ENCODE peak calls at places on chromosome 21, in four cellular contexts. R is thoracic aorta, E is AG10803, Q is transverse colon. D is an unnamed sample.

GRCh38 chr21:41390043-41390639 is 28.3 kb downstream of the MX2 start:
- DNase-seq in R (no peak), E (no peak), Q (no peak), D (no peak)

GRCh38 chr21:46055863-46056281 is 42.0 kb upstream of the COL6A2 start:
- DNase-seq in R (no peak), E (no peak), Q (no peak), D (no peak)

GRCh38 chr21:42798106-42798505 is 81.2 kb downstream of the WDR4 start:
- DNase-seq in R (no peak), E (no peak), Q (no peak), D (no peak)

GRCh38 chr21:28770867-28771661 is 221.6 kb downstream of the LTN1 start:
- DNase-seq in R (no peak), E (peak; percentile 59), Q (no peak), D (no peak)

GRCh38 chr21:35208117-35208516 is 159.0 kb upstream of the RUNX1 start:
- DNase-seq in R (no peak), E (no peak), Q (no peak), D (no peak)

GRCh38 chr21:43684424-43684823 is 25.1 kb downstream of the RRP1B start:
- DNase-seq in R (no peak), E (no peak), Q (no peak), D (no peak)

GRCh38 chr21:42320791-42321190 is 5.6 kb upstream of the TFF3 start:
- DNase-seq in R (no peak), E (no peak), Q (no peak), D (no peak)

GRCh38 chr21:17921579-17922530 is 102.7 kb upstream of the C21orf91 start:
- DNase-seq in R (no peak), E (peak; percentile 91), Q (no peak), D (no peak)

GRCh38 chr21:26776320-26777021 is 68.7 kb downstream of the ADAMTS1 start:
- DNase-seq in R (no peak), E (peak; percentile 71), Q (no peak), D (no peak)

GRCh38 chr21:34042735-34043134 is 30.6 kb upstream of the MRPS6 start:
- DNase-seq in R (no peak), E (no peak), Q (no peak), D (no peak)

GRCh38 chr21:36111238-36111637 is 23.6 kb upstream of the CBR3 start:
- DNase-seq in R (no peak), E (no peak), Q (no peak), D (no peak)

GRCh38 chr21:29257701-29258100 is 41.0 kb upstream of the BACH1 start:
- DNase-seq in R (no peak), E (no peak), Q (no peak), D (no peak)

GRCh38 chr21:41877901-41878830 is 978 bp downstream of the PRDM15 start:
- DNase-seq in R (no peak), E (peak; percentile 65), Q (peak; percentile 61), D (no peak)

GRCh38 chr21:33886316-33886715 is 29.3 kb downstream of the ATP5PO start:
- DNase-seq in R (no peak), E (no peak), Q (no peak), D (no peak)

GRCh38 chr21:37658994-37659458 is 257.2 kb downstream of the KCNJ6 start:
- DNase-seq in R (peak; percentile 30), E (peak; percentile 82), Q (no peak), D (no peak)
- TF ChIP-seq CTCF in R (peak; percentile 58), E (peak; percentile 55), Q (no peak), D (no peak)

GRCh38 chr21:21200939-21201610 is 202.9 kb downstream of the NCAM2 start:
- DNase-seq in R (no peak), E (peak; percentile 27), Q (no peak), D (no peak)
- H3K4me3 ChIP-seq in R (peak overlapping the region; percentile 47), E (peak overlapping the region; percentile 41), Q (peak overlapping the region; percentile 12), D (no peak overlapping the region)

DNA sequence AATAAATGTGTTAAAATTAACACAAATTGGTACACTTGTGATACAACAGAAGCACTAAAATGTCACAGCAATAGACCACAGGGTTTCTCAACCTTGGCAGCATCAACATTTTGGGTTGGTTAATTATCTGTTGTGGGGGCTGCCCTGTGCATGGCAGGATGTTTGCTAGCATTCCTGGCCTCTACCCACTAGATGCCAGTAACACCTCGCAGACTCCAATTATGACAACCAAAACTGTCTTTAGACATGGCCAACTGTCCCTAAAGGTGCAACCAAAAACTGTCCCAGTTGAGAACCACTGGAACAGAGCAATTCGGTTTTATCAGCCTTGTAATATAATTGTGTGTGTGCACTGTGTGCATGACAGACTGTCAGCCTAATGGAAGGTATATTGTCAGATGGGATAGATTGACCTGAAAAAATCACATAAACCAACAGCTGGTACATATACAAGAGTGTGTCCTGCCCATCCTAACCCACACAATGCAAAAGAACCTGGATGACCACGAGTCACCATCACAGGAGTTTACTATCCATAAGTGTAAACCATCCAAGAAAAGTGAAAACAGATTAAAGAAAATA is 13.5 kb upstream of the ERG start:
- DNase-seq in R (no peak), E (no peak), Q (no peak), D (no peak)
- TF ChIP-seq CTCF in R (no peak), E (no peak), Q (no peak), D (no peak)

GRCh38 chr21:44907966-44908364 is 12.7 kb downstream of the ITGB2 start:
- DNase-seq in R (no peak), E (no peak), Q (no peak), D (no peak)
- H3K4me3 ChIP-seq in R (peak overlapping the region; percentile 39), E (no peak overlapping the region), Q (no peak overlapping the region), D (no peak overlapping the region)

DNA sequence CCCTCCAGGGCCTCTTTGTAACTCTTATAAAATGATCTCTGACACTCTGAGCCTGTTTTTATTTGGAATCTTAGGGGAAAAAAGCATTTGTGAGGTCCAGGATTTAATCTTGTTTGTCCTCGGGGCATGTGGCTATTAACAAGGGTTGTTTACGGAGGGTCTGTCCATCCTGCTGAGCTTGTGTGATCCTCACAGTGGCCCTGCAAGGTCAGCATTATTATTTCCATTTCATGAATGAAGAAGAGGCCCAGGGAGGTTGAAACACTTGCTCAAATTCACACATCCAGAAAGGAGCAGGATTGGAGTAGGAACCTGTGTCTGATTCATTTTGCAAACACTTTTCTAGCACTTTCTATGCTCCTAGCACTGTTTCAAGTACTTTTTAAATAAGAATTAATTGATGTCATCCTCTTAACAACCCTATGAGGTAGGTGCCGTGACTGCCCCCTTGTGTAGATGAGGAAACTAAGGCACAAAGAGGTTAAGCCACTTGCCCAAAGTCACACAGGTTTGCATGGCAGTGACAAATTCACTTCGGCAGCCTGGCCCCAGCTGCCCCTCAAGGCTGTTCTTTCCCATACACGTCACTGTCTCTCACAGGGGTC is 178.9 kb downstream of the MIS18A start:
- DNase-seq in R (no peak), E (no peak), Q (no peak), D (no peak)
- TF ChIP-seq CTCF in R (no peak), E (no peak), Q (no peak), D (no peak)